ENCODE peak calls at places on chromosomes 12 and 14, in seven cellular contexts. N is upper lobe of right lung, G is iPS DF 6.9, B is IMR-90, L is ovary, C is fibroblast of lung, I is left lung. T is an unnamed sample. For H3K9me3 and H3K27me3, the result is how much of the 10 kb centered on the place peaks cover.

GRCh38 chr12:102959391-102959790 is 1.9 kb downstream of the ASCL1 start:
- DNase-seq in N (no peak), G (no peak), B (no peak), L (no peak), C (no peak), I (no peak), T (no peak)

GRCh38 chr12:116916714-116917114 is 6.0 kb downstream of the FBXW8 start:
- DNase-seq in N (peak), G (no peak), B (peak), L (no peak), C (peak), I (no peak), T (peak)

GRCh38 chr12:111268738-111269572 is 99.9 kb downstream of the PHETA1 start:
- DNase-seq in N (no peak), G (peak), B (no peak), L (no peak), C (no peak), I (no peak), T (peak)

GRCh38 chr12:23431006-23431405 is 518.5 kb downstream of the SOX5 start:
- DNase-seq in N (no peak), G (no peak), B (no peak), L (no peak), C (peak), I (no peak), T (no peak)

GRCh38 chr12:94793191-94793595 is 142.8 kb upstream of the TMCC3 start:
- DNase-seq in N (no peak), G (no peak), B (peak), L (peak), C (peak), I (no peak), T (peak)

GRCh38 chr12:94033112-94033511 is 115.3 kb upstream of the PLXNC1 start:
- DNase-seq in N (no peak), G (no peak), B (no peak), L (no peak), C (no peak), I (no peak), T (no peak)

GRCh38 chr12:126567016-126567415 is 1501.8 kb downstream of the AACS start:
- DNase-seq in N (no peak), G (no peak), B (no peak), L (peak), C (no peak), I (peak), T (no peak)

GRCh38 chr14:102898776-102899515 is 23.5 kb upstream of the AMN start:
- DNase-seq in N (peak), G (no peak), B (no peak), L (no peak), C (no peak), I (no peak), T (no peak)

GRCh38 chr14:69818760-69819191 is 21.7 kb upstream of the SLC10A1 start:
- DNase-seq in N (peak), G (peak), B (peak), L (peak), C (peak), I (no peak), T (peak)

GRCh38 chr14:32469388-32470160 is 140.5 kb downstream of the AKAP6 start:
- DNase-seq in N (no peak), G (no peak), B (peak), L (no peak), C (peak), I (no peak), T (no peak)

GRCh38 chr12:21891763-21892217 is 49.4 kb downstream of the ABCC9 start:
- DNase-seq in N (no peak), G (no peak), B (no peak), L (peak), C (no peak), I (no peak), T (no peak)

GRCh38 chr14:65210118-65210826 is 108.0 kb upstream of the MAX start:
- DNase-seq in N (no peak), G (no peak), B (peak), L (no peak), C (peak), I (no peak), T (no peak)

GRCh38 chr12:132942611-132943010 is 13.5 kb downstream of the ZNF605 start:
- DNase-seq in N (no peak), G (no peak), B (no peak), L (no peak), C (no peak), I (no peak), T (no peak)
- H3K9me3 ChIP-seq in N (half or more), G (under half), B (half or more), L (under half), C (under half), I (under half), T (under half)

GRCh38 chr12:52686756-52687487 is 6.7 kb upstream of the KRT1 start:
- DNase-seq in N (no peak), G (no peak), B (no peak), L (no peak), C (no peak), I (no peak), T (no peak)
- H3K27me3 ChIP-seq in N (under half), G (under half), B (half or more), L (under half), C (under half), I (under half), T (under half)

DNA sequence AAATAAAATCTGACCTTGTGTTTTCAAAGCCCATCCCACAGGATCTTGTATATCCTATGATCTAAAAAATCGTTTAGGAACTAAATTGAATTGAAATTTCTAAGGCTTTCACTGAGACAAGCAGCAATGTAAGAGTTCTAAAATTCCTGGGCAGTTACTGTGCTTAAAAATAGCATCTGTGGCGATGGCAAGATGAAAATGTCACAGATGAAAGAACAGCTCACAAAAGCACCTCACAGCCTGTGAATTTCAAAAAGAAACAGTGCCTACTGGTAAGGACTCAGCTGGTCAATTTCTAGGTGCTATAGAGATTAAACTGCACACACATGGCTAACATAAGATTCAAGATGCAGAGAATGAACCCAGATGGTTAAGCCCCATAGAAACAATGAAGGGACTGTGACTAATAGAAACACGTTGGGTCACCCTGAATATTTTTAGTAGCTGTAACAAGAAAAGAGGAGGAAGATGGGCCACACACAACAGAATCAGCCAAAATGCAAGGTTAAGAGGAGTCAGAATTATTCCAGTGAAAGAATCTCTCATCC is 12.0 kb upstream of the IL26 start:
- DNase-seq in N (no peak), G (no peak), B (peak), L (no peak), C (peak), I (no peak), T (no peak)
- H3K27ac ChIP-seq in N (no peak), G (no peak), B (no peak), L (no peak), C (no peak), I (no peak), T (peak)

DNA sequence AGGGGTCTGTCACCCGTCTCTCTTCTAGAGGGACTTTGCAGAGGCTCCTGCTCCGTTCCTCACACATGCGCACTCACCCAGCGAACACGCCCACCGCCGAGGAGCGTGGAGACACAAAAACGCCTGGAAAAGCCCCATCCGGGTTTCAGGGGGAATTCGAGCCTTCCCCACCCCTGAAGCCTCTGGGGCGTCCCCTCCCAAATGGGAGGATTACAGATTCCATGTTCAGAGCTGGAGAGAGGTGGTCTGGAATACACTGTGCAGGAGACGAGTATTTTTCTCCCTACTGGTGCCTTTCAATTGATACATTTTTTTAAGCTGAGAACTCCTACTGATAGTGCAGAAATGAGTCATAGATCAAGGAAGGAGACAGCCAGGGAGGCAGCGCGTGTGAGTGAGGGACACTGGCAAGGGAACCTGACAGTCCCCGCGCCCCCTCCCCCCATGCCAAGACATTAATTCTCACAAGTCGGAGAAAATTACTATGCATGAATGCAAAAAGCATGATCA is 37.0 kb downstream of the BCL11B start:
- DNase-seq in N (no peak), G (no peak), B (no peak), L (no peak), C (peak), I (no peak), T (no peak)
- H3K9me3 ChIP-seq in N (under half), G (under half), B (under half), L (under half), C (under half), I (under half), T (under half)

DNA sequence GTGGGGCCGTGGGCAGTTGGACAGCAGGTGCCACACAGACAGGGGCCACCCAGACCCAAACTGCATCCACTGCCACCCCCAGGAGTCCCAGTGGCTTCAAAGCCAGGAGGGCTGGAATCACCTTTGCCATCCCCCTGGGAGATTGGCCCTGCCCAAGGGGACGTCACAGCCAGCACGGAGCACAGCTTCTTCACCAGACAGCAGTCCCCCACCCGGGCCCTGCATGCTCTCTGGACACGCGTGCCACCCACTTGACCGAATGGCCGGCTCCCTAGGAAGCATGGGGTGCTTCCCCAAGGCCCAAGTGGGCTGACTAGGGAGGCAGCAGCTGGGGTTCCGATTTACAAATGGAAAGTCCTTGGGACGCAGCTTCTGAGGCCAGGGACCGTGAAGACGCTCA is 17.3 kb downstream of the DHX37 start:
- DNase-seq in N (no peak), G (no peak), B (no peak), L (no peak), C (no peak), I (no peak), T (no peak)
- H3K27me3 ChIP-seq in N (under half), G (under half), B (under half), L (under half), C (under half), I (under half), T (under half)

DNA sequence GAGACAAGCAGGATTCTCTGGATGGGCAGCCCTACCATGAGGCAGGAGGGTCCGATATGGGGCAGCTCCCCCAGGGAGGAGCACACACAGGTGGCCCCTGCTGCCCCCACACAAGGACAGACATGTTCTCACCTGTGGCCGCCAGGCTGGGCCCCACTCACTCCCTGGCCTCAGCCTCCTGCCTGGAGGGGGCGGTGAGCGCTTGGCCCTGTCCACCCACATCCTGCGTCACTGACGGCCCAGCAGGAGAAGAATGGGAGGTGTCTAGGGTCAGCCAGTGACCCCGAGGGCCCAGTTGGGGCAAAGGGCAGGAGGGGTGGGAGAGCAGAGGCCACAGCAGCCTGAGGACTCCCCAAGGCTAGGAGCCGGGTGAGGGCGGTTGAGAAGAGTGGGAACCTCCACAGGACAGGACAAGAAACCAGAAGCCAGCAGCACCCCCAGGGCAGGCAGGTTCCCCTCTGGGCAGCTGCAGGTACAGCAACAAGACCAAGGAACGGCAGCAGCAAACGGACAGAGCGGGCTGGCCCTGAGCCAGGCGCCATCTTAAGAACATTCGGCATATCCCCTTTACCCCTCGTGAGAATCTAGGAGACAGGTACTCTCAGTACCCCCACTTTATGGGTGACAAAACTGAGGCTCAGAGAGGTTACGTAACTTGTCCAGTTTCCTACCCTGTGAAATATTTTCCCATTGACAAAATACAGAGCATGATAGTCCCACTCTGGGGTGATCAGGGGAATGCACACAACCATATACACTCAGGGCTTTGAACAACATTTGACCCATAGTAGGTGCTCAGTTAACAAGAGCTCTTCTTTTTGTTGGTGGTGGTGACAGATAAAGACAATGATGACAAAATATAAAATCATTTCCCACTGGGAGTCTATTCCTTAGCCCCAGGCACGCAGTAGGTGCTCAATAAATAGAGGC is 74.3 kb downstream of the NCOR2 start:
- DNase-seq in N (no peak), G (no peak), B (no peak), L (no peak), C (no peak), I (peak), T (no peak)
- H3K27ac ChIP-seq in N (no peak), G (no peak), B (no peak), L (peak), C (no peak), I (no peak), T (no peak)

T was measured in SJCRH30.